ENCODE peak calls at places on chromosomes 2 and 18, in five cellular contexts. U is stimulated activated CD4-positive, alpha-beta T cell treated with anti-CD3 and anti-CD28 coated beads, Interleukin-1b, Interleukin-23, amount 100 ng/mL, for 24 hours; G is hepatocyte; C is germinal center; W is effector CD4-positive, alpha-beta T cell. K is an unnamed sample.

GRCh38 chr2:190849774-190850173 is 30.8 kb upstream of the GLS start:
- DNase-seq in U (no peak), C (no peak), G (no peak), W (no peak), K (no peak)

GRCh38 chr18:26432651-26433424 is 115.5 kb downstream of the KCTD1 start:
- DNase-seq in U (no peak), C (no peak), G (no peak), W (no peak), K (no peak)

GRCh38 chr2:72028996-72029395 is 118.7 kb downstream of the CYP26B1 start:
- DNase-seq in C (no peak), U (no peak), G (no peak), W (no peak), K (no peak)

GRCh38 chr2:180352620-180353019 is 345.5 kb upstream of the CWC22 start:
- DNase-seq in C (no peak), G (no peak), W (no peak), U (no peak), K (no peak)

GRCh38 chr2:203830294-203831055 is 37.1 kb upstream of the CTLA4 start:
- DNase-seq in W (no peak), U (peak), C (no peak), G (no peak), K (no peak)

GRCh38 chr18:45780568-45780967 is 44.9 kb upstream of the SIGLEC15 start:
- DNase-seq in U (no peak), W (no peak), G (no peak), C (no peak), K (no peak)

GRCh38 chr2:37718515-37719161 is 47.2 kb upstream of the CDC42EP3 start:
- DNase-seq in G (no peak), W (no peak), U (no peak), C (no peak), K (no peak)

GRCh38 chr2:123993728-123994323 is 31.3 kb upstream of the CNTNAP5 start:
- DNase-seq in W (no peak), C (peak), G (peak), U (peak), K (no peak)

GRCh38 chr2:191857406-191857805 is 10.5 kb upstream of the CAVIN2 start:
- DNase-seq in U (no peak), W (no peak), C (no peak), G (no peak), K (no peak)

GRCh38 chr2:219219113-219219696 is 447 bp upstream of the ABCB6 start:
- DNase-seq in G (no peak), U (no peak), C (no peak), W (no peak), K (no peak)

GRCh38 chr2:185132501-185133041 is 534.2 kb downstream of the ZNF804A start:
- DNase-seq in W (no peak), C (no peak), G (no peak), U (no peak), K (no peak)

GRCh38 chr2:238032755-238033337 is 28.0 kb upstream of the SCLY start:
- DNase-seq in U (no peak), W (no peak), C (no peak), G (no peak), K (no peak)

GRCh38 chr2:19187323-19188020 is 171.0 kb downstream of the OSR1 start:
- DNase-seq in W (no peak), C (no peak), G (no peak), U (no peak), K (no peak)

GRCh38 chr2:69082430-69082997 is 69.5 kb downstream of the ANTXR1 start:
- DNase-seq in U (no peak), W (no peak), G (peak), C (no peak), K (no peak)

GRCh38 chr2:239944706-239945551 is 80.2 kb downstream of the NDUFA10 start:
- DNase-seq in C (no peak), G (no peak), U (no peak), W (no peak), K (no peak)

GRCh38 chr2:121147766-121148165 is 137.2 kb downstream of the TFCP2L1 start:
- DNase-seq in U (no peak), C (no peak), W (no peak), G (no peak), K (no peak)

GRCh38 chr2:37635359-37636208 is 35.9 kb downstream of the CDC42EP3 start:
- DNase-seq in U (peak), W (peak), C (no peak), G (peak), K (peak)

GRCh38 chr2:207630491-207630890 is 5.3 kb upstream of the METTL21A start:
- DNase-seq in U (no peak), C (no peak), G (no peak), W (no peak), K (no peak)